ENCODE peak calls at places on chromosomes 7 and 10, in four cellular contexts. B, Z, H and L are unnamed samples.
A peak's percentile ranks its signal among the peaks of the same experiment; 100 is the strongest.

GRCh38 chr7:101198476-101198875 is 2.4 kb downstream of the MOGAT3 start:
- DNase-seq in B (no peak), Z (no peak), H (no peak), L (no peak)

GRCh38 chr10:76428541-76429330 is 997.3 kb downstream of the LRMDA start:
- DNase-seq in B (no peak), Z (peak; percentile 21), H (no peak), L (no peak)

GRCh38 chr10:32244421-32245207 is 102.3 kb downstream of the EPC1 start:
- DNase-seq in B (no peak), Z (peak; percentile 77), H (no peak), L (no peak)

GRCh38 chr10:83978681-83979383 is 160.5 kb upstream of the GHITM start:
- DNase-seq in B (no peak), Z (no peak), H (no peak), L (no peak)

GRCh38 chr10:31864834-31865518 is 63.7 kb downstream of the ARHGAP12 start:
- DNase-seq in B (peak; percentile 23), Z (no peak), H (no peak), L (peak; percentile 10)

GRCh38 chr10:97320480-97321031 is 1.5 kb downstream of the FRAT1 start:
- DNase-seq in B (no peak), Z (peak; percentile 20), H (no peak), L (no peak)

GRCh38 chr7:66837007-66837406 is 84.0 kb upstream of the TMEM248 start:
- DNase-seq in B (no peak), Z (peak; percentile 59), H (peak; percentile 23), L (peak; percentile 50)

GRCh38 chr7:130593033-130593432 is 75.5 kb downstream of the COPG2 start:
- DNase-seq in B (no peak), Z (no peak), H (no peak), L (no peak)

GRCh38 chr10:119006451-119007210 is 22.9 kb upstream of the NANOS1 start:
- DNase-seq in B (peak; percentile 89), Z (peak; percentile 78), H (no peak), L (no peak)

GRCh38 chr7:117666019-117666418 is 186.2 kb downstream of the CFTR start:
- DNase-seq in B (peak; percentile 40), Z (peak; percentile 75), H (peak; percentile 6), L (no peak)

GRCh38 chr7:46755120-46756034 is 826.5 kb downstream of the TNS3 start:
- DNase-seq in B (no peak), Z (no peak), H (no peak), L (no peak)

GRCh38 chr7:145582742-145583303 is 533.8 kb upstream of the CNTNAP2 start:
- DNase-seq in B (no peak), Z (no peak), H (no peak), L (no peak)

GRCh38 chr7:46957195-46957594 is 624.7 kb downstream of the TNS3 start:
- DNase-seq in B (no peak), Z (no peak), H (no peak), L (no peak)

GRCh38 chr7:137342340-137342739 is 1.2 kb downstream of the PTN start:
- DNase-seq in B (no peak), Z (no peak), H (no peak), L (no peak)

GRCh38 chr7:98748090-98748489 is 121.7 kb downstream of the TMEM130 start:
- DNase-seq in B (no peak), Z (no peak), H (no peak), L (no peak)

GRCh38 chr10:43137971-43138756 is at the start of gene CSGALNACT2:
- DNase-seq in B (peak; percentile 73), Z (peak; percentile 87), H (peak; percentile 84), L (peak; percentile 77)

GRCh38 chr7:3138992-3139391 is 95.3 kb upstream of the CARD11 start:
- DNase-seq in B (no peak), Z (no peak), H (no peak), L (no peak)

GRCh38 chr7:135290594-135290993 is 57.0 kb downstream of the STRA8 start:
- DNase-seq in B (no peak), Z (no peak), H (no peak), L (no peak)

GRCh38 chr10:54940418-54940817 is 139.4 kb upstream of the PCDH15 start:
- DNase-seq in B (no peak), Z (no peak), H (peak; percentile 1), L (no peak)

GRCh38 chr7:150784954-150785353 is 15.2 kb downstream of the TMEM176B start:
- DNase-seq in B (no peak), Z (peak; percentile 26), H (no peak), L (no peak)

GRCh38 chr7:105580022-105580740 is 1.1 kb downstream of the EFCAB10 start:
- DNase-seq in B (no peak), Z (peak; percentile 63), H (no peak), L (no peak)

GRCh38 chr7:71752171-71752935 is 620.4 kb downstream of the GALNT17 start:
- DNase-seq in B (peak; percentile 38), Z (peak; percentile 39), H (peak; percentile 21), L (peak; percentile 53)

GRCh38 chr10:132869621-132870020 is 72.7 kb downstream of the CFAP46 start:
- DNase-seq in B (no peak), Z (no peak), H (no peak), L (no peak)

GRCh38 chr10:106086391-106086790 is 1078.1 kb downstream of the SORCS1 start:
- DNase-seq in B (no peak), Z (no peak), H (no peak), L (no peak)

GRCh38 chr10:124511205-124512039 is 49.8 kb downstream of the LHPP start:
- DNase-seq in B (no peak), Z (no peak), H (no peak), L (no peak)

GRCh38 chr7:102284399-102284798 is 2.3 kb upstream of the SH2B2 start:
- DNase-seq in B (no peak), Z (no peak), H (peak; percentile 67), L (no peak)

GRCh38 chr7:67773081-67773480 is 776.4 kb downstream of the TYW1 start:
- DNase-seq in B (no peak), Z (no peak), H (no peak), L (no peak)